ENCODE peak calls at places on chromosomes 16 and 17, in ten cellular contexts. G, Q, F, A, T, R, V, E, X and H are unnamed samples.

GRCh38 chr17:20059728-20060188 is 50.6 kb downstream of the SPECC1 start:
- DNase-seq in G (no peak), Q (no peak), F (no peak), A (no peak), T (no peak), R (peak; percentile 20), V (no peak), E (no peak), X (no peak), H (no peak)

GRCh38 chr17:81551458-81552243 is 502 bp downstream of the FAAP100 start:
- DNase-seq in G (no peak), Q (peak; percentile 72), F (no peak), A (no peak), T (peak; percentile 75), R (no peak), V (no peak), E (no peak), X (no peak), H (peak; percentile 64)

GRCh38 chr16:55125818-55126385 is 195.2 kb downstream of the IRX5 start:
- DNase-seq in G (no peak), Q (no peak), F (no peak), A (no peak), T (no peak), R (no peak), V (no peak), E (no peak), X (no peak), H (no peak)

GRCh38 chr16:14015948-14016347 is 55.2 kb upstream of the MRTFB start:
- DNase-seq in G (peak; percentile 73), Q (peak; percentile 72), F (no peak), A (no peak), T (peak; percentile 87), R (no peak), V (peak; percentile 84), E (peak; percentile 55), X (no peak), H (no peak)

GRCh38 chr17:75370288-75370687 is 35.2 kb downstream of the GRB2 start:
- DNase-seq in G (no peak), Q (peak; percentile 77), F (no peak), A (no peak), T (no peak), R (no peak), V (no peak), E (no peak), X (no peak), H (no peak)

GRCh38 chr17:46126840-46127239 is 66.4 kb downstream of the KANSL1 start:
- DNase-seq in G (no peak), Q (no peak), F (no peak), A (no peak), T (no peak), R (no peak), V (no peak), E (no peak), X (no peak), H (no peak)

GRCh38 chr16:48919791-48920190 is 309.8 kb upstream of the N4BP1 start:
- DNase-seq in G (no peak), Q (no peak), F (no peak), A (no peak), T (no peak), R (no peak), V (no peak), E (no peak), X (no peak), H (no peak)

GRCh38 chr16:86566601-86566965 is at the start of gene FOXC2:
- DNase-seq in G (peak; percentile 96), Q (peak; percentile 98), F (peak; percentile 23), A (no peak), T (peak; percentile 97), R (peak; percentile 65), V (peak; percentile 89), E (peak; percentile 95), X (peak; percentile 35), H (peak; percentile 97)

GRCh38 chr17:77076046-77076882 is 64.5 kb upstream of the SEC14L1 start:
- DNase-seq in G (no peak), Q (no peak), F (no peak), A (no peak), T (no peak), R (no peak), V (no peak), E (no peak), X (no peak), H (no peak)

GRCh38 chr17:38710985-38711384 is 5.9 kb downstream of the MLLT6 start:
- DNase-seq in G (no peak), Q (no peak), F (no peak), A (no peak), T (no peak), R (no peak), V (no peak), E (no peak), X (no peak), H (no peak)

GRCh38 chr17:49858796-49859195 is 10.9 kb upstream of the TAC4 start:
- DNase-seq in G (no peak), Q (no peak), F (no peak), A (no peak), T (no peak), R (no peak), V (no peak), E (no peak), X (no peak), H (no peak)

GRCh38 chr17:73342549-73343167 is 30.9 kb upstream of the CDC42EP4 start:
- DNase-seq in G (peak; percentile 71), Q (no peak), F (no peak), A (no peak), T (peak; percentile 30), R (no peak), V (peak; percentile 74), E (no peak), X (no peak), H (no peak)

GRCh38 chr16:23508589-23509440 is 1.5 kb downstream of the GGA2 start:
- DNase-seq in G (peak; percentile 38), Q (no peak), F (no peak), A (no peak), T (peak; percentile 29), R (no peak), V (no peak), E (peak; percentile 84), X (no peak), H (peak; percentile 16)